ENCODE peak calls at places on chromosomes 13 and 19, in ten cellular contexts. R is heart left ventricle; N is stimulated activated CD4-positive, alpha-beta T cell treated with anti-CD3 and anti-CD28 coated beads, Interleukin-15, amount 100 ng/mL, for 48 hours; P is breast epithelium; W is HuH-7.5; U is MV-4-11; E is tibial artery; K is fibroblast of the conjunctiva; S is cortex of kidney; I is C1 segment of cervical spinal cord. T is an unnamed sample.

GRCh38 chr13:50065712-50066111 is 50.5 kb downstream of the KCNRG start:
- DNase-seq in S (no peak), N (no peak), U (no peak), E (no peak), W (no peak), P (no peak), I (no peak), R (no peak), K (no peak), T (no peak)

GRCh38 chr19:23391239-23391638 is 4.0 kb downstream of the ZNF91 start:
- DNase-seq in E (no peak), I (no peak), S (no peak), N (no peak), P (no peak), W (no peak), U (no peak), R (no peak), K (no peak), T (no peak)

GRCh38 chr13:87676254-87677042 is 5.3 kb downstream of the SLITRK5 start:
- DNase-seq in E (no peak), W (no peak), I (no peak), N (no peak), R (no peak), P (no peak), U (no peak), S (no peak), K (no peak), T (no peak)

GRCh38 chr19:50772408-50773311 is 2.4 kb downstream of the GPR32 start:
- DNase-seq in P (no peak), N (no peak), K (no peak), E (no peak), I (no peak), U (peak; percentile 55), W (no peak), S (no peak), R (no peak), T (no peak)

GRCh38 chr13:101838305-101838835 is 385.9 kb downstream of the ITGBL1 start:
- DNase-seq in I (no peak), P (no peak), W (no peak), K (peak; percentile 13), U (no peak), N (no peak), S (no peak), E (no peak), R (no peak), T (no peak)

GRCh38 chr19:49475995-49476880 is 2.2 kb downstream of the FLT3LG start:
- DNase-seq in I (peak; percentile 35), R (no peak), W (peak; percentile 75), K (no peak), N (peak; percentile 69), U (no peak), S (no peak), E (no peak), P (no peak), T (peak; percentile 66)

GRCh38 chr13:45335397-45336024 is 5.5 kb downstream of the TPT1 start:
- DNase-seq in E (no peak), N (no peak), U (no peak), K (no peak), R (no peak), S (no peak), P (no peak), W (no peak), I (no peak), T (no peak)

GRCh38 chr13:40026174-40026585 is 370.7 kb downstream of the COG6 start:
- DNase-seq in U (no peak), N (peak; percentile 53), I (no peak), W (no peak), S (no peak), K (no peak), E (no peak), P (no peak), R (no peak), T (peak; percentile 20)

GRCh38 chr13:107275312-107275711 is 707.4 kb upstream of the ARGLU1 start:
- DNase-seq in S (no peak), P (no peak), W (no peak), E (no peak), N (no peak), U (no peak), I (no peak), K (no peak), R (no peak), T (no peak)

GRCh38 chr19:18775586-18776287 is 15.4 kb downstream of the COMP start:
- DNase-seq in E (no peak), R (no peak), U (no peak), K (no peak), N (no peak), I (no peak), W (no peak), P (no peak), S (no peak), T (peak; percentile 5)

GRCh38 chr13:51222510-51223283 is 499 bp downstream of the FAM124A start:
- DNase-seq in P (no peak), S (no peak), K (no peak), U (no peak), W (no peak), E (no peak), I (peak; percentile 56), R (no peak), N (no peak), T (peak; percentile 2)

GRCh38 chr13:33271759-33272158 is 13.8 kb downstream of the STARD13 start:
- DNase-seq in R (no peak), N (no peak), W (no peak), K (no peak), I (no peak), E (no peak), U (no peak), P (no peak), S (no peak), T (no peak)

GRCh38 chr19:18778826-18779354 is 12.2 kb downstream of the COMP start:
- DNase-seq in K (no peak), S (no peak), E (no peak), P (no peak), W (no peak), I (no peak), N (no peak), R (no peak), U (no peak), T (no peak)

GRCh38 chr13:41645313-41645712 is 188.0 kb downstream of the RGCC start:
- DNase-seq in P (peak; percentile 37), U (no peak), E (peak; percentile 79), R (no peak), W (no peak), K (peak; percentile 55), S (no peak), I (no peak), N (no peak), T (no peak)